ENCODE peak calls at places on chromosomes 11 and 22, in six cellular contexts. C is Calu3, I is neural crest cell, X is frontal cortex, J is RKO, W is pancreas. T is an unnamed sample.

GRCh38 chr22:38110863-38111852 is 674 bp upstream of the BAIAP2L2 start:
- DNase-seq in I (no peak), J (no peak), X (no peak), C (peak), W (peak), T (no peak)

GRCh38 chr11:64419818-64420485 is 61.0 kb downstream of the RPS6KA4 start:
- DNase-seq in C (no peak), W (no peak), X (no peak), J (no peak), I (no peak), T (no peak)

GRCh38 chr11:120929664-120930154 is 94.2 kb upstream of the TBCEL start:
- DNase-seq in J (peak), W (no peak), C (peak), X (no peak), I (peak), T (peak)

GRCh38 chr22:17627961-17628303 is 617 bp downstream of the ATP6V1E1 start:
- DNase-seq in W (no peak), C (no peak), I (no peak), J (no peak), X (no peak), T (peak)

GRCh38 chr11:92329644-92330043 is 105.0 kb downstream of the FAT3 start:
- DNase-seq in C (no peak), W (no peak), J (no peak), I (no peak), X (no peak), T (no peak)

GRCh38 chr11:71352226-71352625 is 96.0 kb downstream of the DHCR7 start:
- DNase-seq in I (no peak), X (no peak), C (no peak), W (no peak), J (no peak), T (no peak)

GRCh38 chr11:117229411-117229810 is 2.5 kb downstream of the PCSK7 start:
- DNase-seq in C (no peak), X (no peak), W (no peak), J (no peak), I (no peak), T (no peak)

GRCh38 chr22:30806391-30806861 is 111.8 kb downstream of the OSBP2 start:
- DNase-seq in W (no peak), X (no peak), J (peak), C (peak), I (no peak), T (no peak)

GRCh38 chr11:18769802-18770456 is 21.7 kb downstream of the PTPN5 start:
- DNase-seq in J (no peak), W (no peak), I (no peak), C (peak), X (no peak), T (no peak)

GRCh38 chr22:42269407-42270177 is 861 bp downstream of the TCF20 start:
- DNase-seq in I (peak), J (peak), C (peak), W (peak), X (peak), T (peak)

GRCh38 chr22:23067691-23068090 is 2.6 kb upstream of the GNAZ start:
- DNase-seq in I (no peak), C (no peak), W (no peak), J (no peak), X (no peak), T (no peak)

GRCh38 chr11:97764193-97764592 is 1256.6 kb upstream of the CNTN5 start:
- DNase-seq in I (no peak), C (no peak), W (no peak), X (no peak), J (no peak), T (no peak)